ENCODE peak calls at places on chromosomes 5 and 9, in six cellular contexts. N is A549, Q is endothelial cell of umbilical vein, V is HepG2, S is K562, Z is H1. K is an unnamed sample.

GRCh38 chr9:36987891-36988290 is 46.2 kb downstream of the PAX5 start:
- DNase-seq in N (no peak), Q (no peak), V (no peak), S (no peak), Z (no peak), K (no peak)

GRCh38 chr5:107576736-107577440 is 93.8 kb downstream of the EFNA5 start:
- DNase-seq in N (no peak), Q (no peak), V (no peak), S (no peak), Z (no peak), K (no peak)

GRCh38 chr9:20848490-20848889 is 164.4 kb downstream of the FOCAD start:
- DNase-seq in N (no peak), Q (no peak), V (no peak), S (no peak), Z (no peak), K (no peak)

GRCh38 chr9:72557549-72557948 is 36.1 kb downstream of the TMC1 start:
- DNase-seq in N (peak; percentile 95), Q (peak; percentile 49), V (peak; percentile 59), S (peak; percentile 80), Z (peak; percentile 9), K (no peak)

GRCh38 chr9:21611896-21612295 is 129.8 kb upstream of the IFNE start:
- DNase-seq in N (no peak), Q (no peak), V (no peak), S (no peak), Z (no peak), K (no peak)

GRCh38 chr5:132003170-132003744 is 8.2 kb downstream of the ACSL6 start:
- DNase-seq in N (no peak), Q (no peak), V (peak; percentile 94), S (no peak), Z (no peak), K (peak; percentile 68)

GRCh38 chr9:126499911-126500599 is 113.7 kb upstream of the LMX1B start:
- DNase-seq in N (no peak), Q (no peak), V (no peak), S (no peak), Z (no peak), K (peak; percentile 36)

GRCh38 chr5:93600409-93601052 is 17.5 kb downstream of the NR2F1 start:
- DNase-seq in N (no peak), Q (no peak), V (no peak), S (no peak), Z (no peak), K (no peak)

GRCh38 chr9:121288557-121288873 is 20.6 kb downstream of the GSN start:
- DNase-seq in N (no peak), Q (no peak), V (no peak), S (no peak), Z (no peak), K (no peak)

GRCh38 chr9:96116275-96117051 is 185.5 kb downstream of the HSD17B3 start:
- DNase-seq in N (no peak), Q (no peak), V (peak; percentile 82), S (no peak), Z (no peak), K (no peak)

GRCh38 chr5:1330847-1331831 is 13.8 kb downstream of the CLPTM1L start:
- DNase-seq in N (no peak), Q (no peak), V (no peak), S (no peak), Z (no peak), K (no peak)

GRCh38 chr5:87154191-87154590 is 113.5 kb upstream of the RASA1 start:
- DNase-seq in N (no peak), Q (no peak), V (no peak), S (no peak), Z (no peak), K (no peak)

GRCh38 chr5:114658179-114658578 is 296.3 kb downstream of the KCNN2 start:
- DNase-seq in N (no peak), Q (no peak), V (no peak), S (no peak), Z (no peak), K (no peak)

GRCh38 chr5:64690417-64691151 is at the start of gene SHISAL2B:
- DNase-seq in N (peak; percentile 22), Q (peak; percentile 10), V (no peak), S (no peak), Z (no peak), K (peak; percentile 68)

GRCh38 chr9:93910598-93910997 is 44.6 kb downstream of the BARX1 start:
- DNase-seq in N (no peak), Q (no peak), V (no peak), S (no peak), Z (no peak), K (no peak)

GRCh38 chr5:10633271-10634049 is 69.6 kb downstream of the ANKRD33B start:
- DNase-seq in N (no peak), Q (peak; percentile 73), V (no peak), S (no peak), Z (no peak), K (no peak)

GRCh38 chr5:132418876-132419275 is 49.4 kb downstream of the SLC22A5 start:
- DNase-seq in N (no peak), Q (no peak), V (no peak), S (no peak), Z (no peak), K (no peak)

GRCh38 chr9:14275331-14275730 is 38.6 kb downstream of the NFIB start:
- DNase-seq in N (no peak), Q (no peak), V (no peak), S (no peak), Z (no peak), K (no peak)

GRCh38 chr5:95281211-95281610 is 3.7 kb downstream of the MCTP1 start:
- DNase-seq in N (no peak), Q (no peak), V (no peak), S (no peak), Z (no peak), K (peak; percentile 21)

GRCh38 chr5:148523139-148523538 is 131.2 kb downstream of the HTR4 start:
- DNase-seq in N (no peak), Q (no peak), V (no peak), S (no peak), Z (no peak), K (peak; percentile 26)

GRCh38 chr5:153901449-153901848 is 137.3 kb downstream of the FAM114A2 start:
- DNase-seq in N (no peak), Q (no peak), V (no peak), S (no peak), Z (no peak), K (no peak)

GRCh38 chr5:32790411-32790951 is 79.4 kb downstream of the NPR3 start:
- DNase-seq in N (no peak), Q (no peak), V (no peak), S (no peak), Z (no peak), K (no peak)

GRCh38 chr9:4574657-4575243 is 84.5 kb downstream of the SLC1A1 start:
- DNase-seq in N (no peak), Q (no peak), V (no peak), S (no peak), Z (no peak), K (no peak)

GRCh38 chr9:121299125-121299466 is 31.1 kb downstream of the GSN start:
- DNase-seq in N (no peak), Q (peak; percentile 17), V (no peak), S (no peak), Z (no peak), K (peak; percentile 34)

GRCh38 chr9:74887041-74887980 is at the start of gene TRPM6:
- DNase-seq in N (peak; percentile 35), Q (peak; percentile 48), V (peak; percentile 66), S (peak; percentile 9), Z (no peak), K (peak; percentile 68)

GRCh38 chr9:69996947-69997346 is 46.7 kb upstream of the MAMDC2 start:
- DNase-seq in N (no peak), Q (no peak), V (no peak), S (no peak), Z (no peak), K (no peak)
- TF ChIP-seq JUN in N (no peak), Q (no peak), V (no peak), S (no peak), Z (no peak), K (no peak)

DNA sequence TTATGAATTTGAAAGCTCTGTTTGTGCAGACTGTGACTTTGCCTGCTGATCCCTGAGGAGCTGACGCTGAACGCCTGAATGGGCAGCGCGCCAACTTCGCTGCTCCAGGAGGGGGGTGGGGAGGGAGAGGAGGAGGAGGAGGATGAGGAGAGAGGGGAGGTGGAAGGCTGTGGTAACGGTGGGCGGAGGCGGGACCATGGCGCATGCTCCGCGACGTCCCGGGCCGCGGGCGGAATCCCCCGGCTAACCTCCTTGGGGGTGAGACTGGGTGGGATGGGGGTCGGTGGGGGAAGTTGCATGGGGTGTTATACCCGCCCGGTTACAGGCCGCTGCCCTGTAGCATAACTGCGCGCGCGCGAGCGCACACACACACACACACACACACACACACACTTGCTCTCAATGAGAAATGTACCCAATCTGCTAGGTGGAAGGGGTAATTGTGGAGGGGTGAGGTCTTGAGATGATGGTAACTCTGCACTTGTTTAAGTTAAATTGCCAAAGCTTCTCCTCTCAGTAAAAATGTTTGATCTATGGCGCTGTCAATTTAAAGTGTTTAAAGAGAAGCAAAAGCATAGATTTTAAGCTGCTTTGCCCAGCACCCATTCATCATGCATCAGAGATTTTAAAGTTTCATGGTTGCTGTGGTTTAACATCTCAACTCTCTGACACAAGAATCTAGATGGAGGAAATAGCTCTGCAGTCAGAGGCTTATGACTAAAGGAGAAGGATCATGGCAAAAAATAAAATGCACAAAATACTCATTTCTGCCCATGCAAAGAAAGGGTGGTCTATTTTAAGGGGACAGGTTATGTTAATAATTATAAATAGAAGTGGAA is 76.6 kb upstream of the TBCA start:
- DNase-seq in N (peak; percentile 53), Q (peak; percentile 23), V (no peak), S (no peak), Z (peak; percentile 49), K (peak; percentile 72)
- TF ChIP-seq JUN in N (no peak), Q (no peak), V (no peak), S (no peak), Z (no peak), K (no peak)

GRCh38 chr5:96652769-96653455 is 9.3 kb upstream of the CAST start:
- DNase-seq in N (no peak), Q (peak; percentile 17), V (no peak), S (no peak), Z (no peak), K (peak; percentile 32)

GRCh38 chr5:96657068-96657467 is 5.1 kb upstream of the CAST start:
- DNase-seq in N (peak; percentile 64), Q (peak; percentile 53), V (peak; percentile 12), S (peak; percentile 56), Z (no peak), K (no peak)

GRCh38 chr5:96655085-96655484 is 7.1 kb upstream of the CAST start:
- DNase-seq in N (no peak), Q (no peak), V (no peak), S (no peak), Z (no peak), K (no peak)

GRCh38 chr5:96654209-96654608 is 8.0 kb upstream of the CAST start:
- DNase-seq in N (no peak), Q (no peak), V (no peak), S (no peak), Z (no peak), K (no peak)

DNA sequence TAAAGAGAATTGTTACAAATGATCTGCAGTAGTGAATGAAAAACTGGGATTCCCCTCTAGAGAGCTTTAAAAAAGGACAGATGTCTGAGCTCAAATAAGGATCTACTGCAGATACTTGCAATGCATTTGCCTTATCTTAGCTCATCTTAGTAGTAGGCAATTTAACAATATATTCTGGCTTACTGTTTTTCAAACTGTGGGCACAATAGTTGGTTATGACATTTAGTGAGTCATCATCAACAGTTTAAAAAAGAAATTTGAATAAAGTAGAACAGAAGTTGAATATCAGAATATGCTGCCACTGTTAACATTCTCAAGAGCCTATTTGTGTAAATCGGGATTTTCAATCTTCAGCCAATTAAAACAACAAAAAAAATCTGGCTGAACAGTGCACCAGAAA is 6.7 kb upstream of the CAST start:
- DNase-seq in N (no peak), Q (peak; percentile 26), V (no peak), S (no peak), Z (no peak), K (no peak)
- TF ChIP-seq JUN in N (no peak), Q (no peak), V (no peak), S (no peak), Z (no peak), K (no peak)

GRCh38 chr5:68731255-68731654 is 362.6 kb upstream of the SLC30A5 start:
- DNase-seq in N (no peak), Q (no peak), V (no peak), S (no peak), Z (no peak), K (no peak)
- TF ChIP-seq JUN in N (no peak), Q (no peak), V (no peak), S (no peak), Z (no peak), K (no peak)